ENCODE peak calls at places on chromosomes 16 and 17, in five cellular contexts. H, R, M, T and K are unnamed samples.
A peak's percentile ranks its signal among the peaks of the same experiment; 100 is the strongest.

GRCh38 chr16:303760-304505 is 21.0 kb downstream of the PDIA2 start:
- DNase-seq in T (no peak), R (no peak), M (no peak), H (peak; percentile 17), K (no peak)

GRCh38 chr16:86634290-86634689 is 55.9 kb downstream of the FOXL1 start:
- DNase-seq in T (no peak), R (no peak), M (no peak), H (peak; percentile 36), K (no peak)

GRCh38 chr17:48559609-48560451 is 14.9 kb upstream of the HOXB2 start:
- DNase-seq in H (no peak), M (no peak), R (no peak), T (no peak), K (no peak)

GRCh38 chr16:67238806-67239470 is 8.3 kb downstream of the FHOD1 start:
- DNase-seq in M (no peak), R (no peak), H (no peak), T (no peak), K (no peak)

GRCh38 chr17:14298221-14298994 is 2.5 kb upstream of the HS3ST3B1 start:
- DNase-seq in T (no peak), H (peak; percentile 37), M (no peak), R (no peak), K (no peak)

GRCh38 chr16:2022723-2023097 is 3.1 kb downstream of the NPW start:
- DNase-seq in M (peak; percentile 88), T (no peak), R (no peak), H (peak; percentile 70), K (no peak)

GRCh38 chr16:50627419-50627818 is 53.7 kb downstream of the SNX20 start:
- DNase-seq in M (peak; percentile 42), H (peak; percentile 50), T (no peak), R (peak; percentile 59), K (peak; percentile 89)

GRCh38 chr16:25298165-25298872 is 40.7 kb upstream of the ZKSCAN2 start:
- DNase-seq in H (no peak), T (no peak), M (peak; percentile 9), R (no peak), K (no peak)

GRCh38 chr16:68005786-68006286 is 6.6 kb upstream of the DPEP2 start:
- DNase-seq in T (no peak), R (peak; percentile 33), M (no peak), H (peak; percentile 26), K (peak; percentile 55)

GRCh38 chr16:12539185-12539929 is 264.3 kb downstream of the CPPED1 start:
- DNase-seq in T (no peak), R (no peak), H (no peak), M (no peak), K (no peak)

GRCh38 chr17:19017401-19017800 is 12.8 kb upstream of the FAM83G start:
- DNase-seq in T (no peak), H (no peak), M (no peak), R (no peak), K (no peak)

GRCh38 chr17:21542070-21542469 is 150.3 kb upstream of the KCNJ18 start:
- DNase-seq in T (no peak), M (no peak), R (no peak), H (no peak), K (no peak)

GRCh38 chr16:81738831-81739496 is 40.1 kb upstream of the PLCG2 start:
- DNase-seq in H (no peak), R (peak; percentile 41), M (no peak), T (no peak), K (peak; percentile 49)

GRCh38 chr16:9469512-9469911 is 378.1 kb downstream of the HAPSTR1 start:
- DNase-seq in H (peak; percentile 0), T (no peak), M (no peak), R (no peak), K (no peak)

GRCh38 chr17:9228408-9229159 is 207.3 kb downstream of the NTN1 start:
- DNase-seq in R (no peak), M (no peak), H (peak; percentile 74), T (no peak), K (no peak)

GRCh38 chr17:40264458-40265185 is 23.1 kb upstream of the CDC6 start:
- DNase-seq in R (no peak), T (no peak), M (no peak), H (no peak), K (no peak)

GRCh38 chr16:16191493-16192167 is 31.7 kb downstream of the ABCC6 start:
- DNase-seq in T (no peak), M (no peak), H (no peak), R (no peak), K (no peak)

GRCh38 chr16:74160759-74161158 is 135.9 kb upstream of the PSMD7 start:
- DNase-seq in H (no peak), T (no peak), M (no peak), R (no peak), K (no peak)

GRCh38 chr16:9047689-9048301 is 43.6 kb upstream of the HAPSTR1 start:
- DNase-seq in M (no peak), T (peak; percentile 83), R (peak; percentile 89), H (peak; percentile 100), K (peak; percentile 96)

GRCh38 chr17:30954046-30954805 is 16.6 kb upstream of the RNF135 start:
- DNase-seq in M (no peak), H (no peak), R (no peak), T (peak; percentile 27), K (no peak)

GRCh38 chr16:83911290-83911689 is 12.4 kb downstream of the MLYCD start:
- DNase-seq in H (no peak), M (no peak), R (no peak), T (no peak), K (no peak)
- TF ChIP-seq CTCF in H (no peak), M (no peak), R (no peak), T (no peak), K (no peak)

GRCh38 chr16:31105677-31106213 is 2.4 kb upstream of the BCKDK start:
- DNase-seq in M (peak; percentile 96), H (peak; percentile 79), R (peak; percentile 88), T (peak; percentile 90), K (peak; percentile 72)
- H3K4me3 ChIP-seq in M (no peak overlapping the region), H (no peak overlapping the region), R (no peak overlapping the region), T (peak overlapping the region; percentile 30), K (peak overlapping the region; percentile 21)

DNA sequence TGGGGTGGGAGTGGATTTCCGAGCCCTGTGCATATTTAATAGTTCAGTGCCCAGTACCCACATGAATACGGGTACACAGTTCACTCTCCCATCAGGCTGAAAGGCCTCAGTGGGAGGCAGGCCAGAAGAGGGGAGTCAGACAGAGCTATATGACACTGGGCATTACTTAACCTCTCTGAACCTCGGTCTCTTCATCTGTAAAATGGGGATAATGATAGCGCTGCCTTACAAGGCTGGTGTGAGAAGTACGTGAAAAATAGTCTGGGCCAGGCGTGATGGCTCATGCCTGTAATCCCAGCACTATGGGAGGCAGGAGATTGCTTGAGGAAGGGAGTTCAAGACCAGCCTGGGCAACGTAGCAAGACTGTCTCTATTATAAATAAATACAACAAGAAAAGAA is 3.6 kb downstream of the GPRC5B start:
- DNase-seq in T (no peak), M (no peak), H (no peak), R (no peak), K (no peak)
- H3K27ac ChIP-seq in T (no peak overlapping the region), M (no peak overlapping the region), H (no peak overlapping the region), R (no peak overlapping the region), K (no peak overlapping the region)

GRCh38 chr16:89168381-89169189 is 3.0 kb upstream of the CDH15 start:
- DNase-seq in T (no peak), R (no peak), M (no peak), H (no peak), K (no peak)
- TF ChIP-seq CTCF in T (no peak), R (no peak), M (peak; percentile 10), H (no peak), K (no peak)

GRCh38 chr17:7850118-7850504 is 4.8 kb upstream of the TMEM88 start:
- DNase-seq in H (no peak), M (no peak), R (no peak), T (no peak), K (no peak)
- H3K4me3 ChIP-seq in H (no peak overlapping the region), M (no peak overlapping the region), R (no peak overlapping the region), T (no peak overlapping the region), K (no peak overlapping the region)